ENCODE peak calls at places on chromosomes 7 and 10, in five cellular contexts. N, C, T, H and I are unnamed samples. For H3F3A, the result is how much of the 10 kb centered on the place peaks cover.

GRCh38 chr7:132083126-132084123 is 492.8 kb downstream of the PLXNA4 start:
- DNase-seq in N (no peak), C (no peak), T (no peak), H (no peak), I (no peak)

GRCh38 chr7:127798023-127798422 is 146.0 kb downstream of the SND1 start:
- DNase-seq in N (no peak), C (no peak), T (no peak), H (no peak), I (peak)

GRCh38 chr7:39733881-39734571 is 110.7 kb downstream of the RALA start:
- DNase-seq in N (no peak), C (peak), T (no peak), H (peak), I (peak)

GRCh38 chr7:134367956-134368749 is 51.4 kb upstream of the SLC35B4 start:
- DNase-seq in N (no peak), C (peak), T (no peak), H (no peak), I (peak)

GRCh38 chr10:79434223-79434687 is 11.2 kb downstream of the ZCCHC24 start:
- DNase-seq in N (no peak), C (peak), T (no peak), H (no peak), I (peak)

GRCh38 chr10:103284170-103284569 is 7.2 kb downstream of the INA start:
- DNase-seq in N (no peak), C (peak), T (no peak), H (no peak), I (peak)

GRCh38 chr10:100403734-100404133 is 56.7 kb downstream of the SCD start:
- DNase-seq in N (no peak), C (no peak), T (no peak), H (no peak), I (no peak)

GRCh38 chr7:147570390-147570789 is 1020.2 kb upstream of the C7orf33 start:
- DNase-seq in N (no peak), C (peak), T (no peak), H (no peak), I (no peak)

GRCh38 chr7:107463139-107464078 is 6.4 kb upstream of the GPR22 start:
- DNase-seq in N (peak), C (peak), T (peak), H (peak), I (peak)

GRCh38 chr7:43815373-43815772 is 53.9 kb downstream of the MRPS24 start:
- DNase-seq in N (no peak), C (no peak), T (no peak), H (no peak), I (no peak)

GRCh38 chr10:34748357-34748756 is 66.7 kb downstream of the PARD3 start:
- DNase-seq in N (no peak), C (no peak), T (no peak), H (no peak), I (no peak)

GRCh38 chr10:121838149-121838548 is 89.7 kb downstream of the ATE1 start:
- DNase-seq in N (no peak), C (no peak), T (no peak), H (no peak), I (no peak)

GRCh38 chr10:70890917-70891431 is 2.6 kb upstream of the PCBD1 start:
- DNase-seq in N (peak), C (no peak), T (no peak), H (no peak), I (peak)

GRCh38 chr10:75408911-75409885 is 7.6 kb upstream of the ZNF503 start:
- DNase-seq in N (peak), C (peak), T (peak), H (peak), I (peak)

GRCh38 chr7:36128448-36129047 is 24.5 kb upstream of the EEPD1 start:
- DNase-seq in N (peak), C (peak), T (no peak), H (peak), I (peak)

GRCh38 chr10:121337356-121337936 is 260.8 kb downstream of the FGFR2 start:
- DNase-seq in N (no peak), C (no peak), T (no peak), H (no peak), I (no peak)

GRCh38 chr10:4062072-4062471 is 277.1 kb upstream of the KLF6 start:
- DNase-seq in N (no peak), C (peak), T (no peak), H (no peak), I (peak)

GRCh38 chr10:113626809-113627370 is 37.0 kb downstream of the NRAP start:
- DNase-seq in N (no peak), C (no peak), T (no peak), H (no peak), I (peak)

GRCh38 chr7:85021090-85021704 is 165.7 kb downstream of the SEMA3D start:
- DNase-seq in N (no peak), C (peak), T (no peak), H (no peak), I (peak)

GRCh38 chr7:137404918-137405317 is 61.4 kb upstream of the PTN start:
- DNase-seq in N (no peak), C (no peak), T (no peak), H (no peak), I (peak)

GRCh38 chr10:90199098-90199497 is 497.7 kb downstream of the KIF20B start:
- DNase-seq in N (no peak), C (no peak), T (no peak), H (no peak), I (no peak)

GRCh38 chr10:29922226-29922625 is 137.2 kb downstream of the JCAD start:
- DNase-seq in N (no peak), C (no peak), T (no peak), H (no peak), I (no peak)

GRCh38 chr10:91034042-91034441 is 113.2 kb upstream of the ANKRD1 start:
- DNase-seq in N (peak), C (no peak), T (no peak), H (no peak), I (no peak)

DNA sequence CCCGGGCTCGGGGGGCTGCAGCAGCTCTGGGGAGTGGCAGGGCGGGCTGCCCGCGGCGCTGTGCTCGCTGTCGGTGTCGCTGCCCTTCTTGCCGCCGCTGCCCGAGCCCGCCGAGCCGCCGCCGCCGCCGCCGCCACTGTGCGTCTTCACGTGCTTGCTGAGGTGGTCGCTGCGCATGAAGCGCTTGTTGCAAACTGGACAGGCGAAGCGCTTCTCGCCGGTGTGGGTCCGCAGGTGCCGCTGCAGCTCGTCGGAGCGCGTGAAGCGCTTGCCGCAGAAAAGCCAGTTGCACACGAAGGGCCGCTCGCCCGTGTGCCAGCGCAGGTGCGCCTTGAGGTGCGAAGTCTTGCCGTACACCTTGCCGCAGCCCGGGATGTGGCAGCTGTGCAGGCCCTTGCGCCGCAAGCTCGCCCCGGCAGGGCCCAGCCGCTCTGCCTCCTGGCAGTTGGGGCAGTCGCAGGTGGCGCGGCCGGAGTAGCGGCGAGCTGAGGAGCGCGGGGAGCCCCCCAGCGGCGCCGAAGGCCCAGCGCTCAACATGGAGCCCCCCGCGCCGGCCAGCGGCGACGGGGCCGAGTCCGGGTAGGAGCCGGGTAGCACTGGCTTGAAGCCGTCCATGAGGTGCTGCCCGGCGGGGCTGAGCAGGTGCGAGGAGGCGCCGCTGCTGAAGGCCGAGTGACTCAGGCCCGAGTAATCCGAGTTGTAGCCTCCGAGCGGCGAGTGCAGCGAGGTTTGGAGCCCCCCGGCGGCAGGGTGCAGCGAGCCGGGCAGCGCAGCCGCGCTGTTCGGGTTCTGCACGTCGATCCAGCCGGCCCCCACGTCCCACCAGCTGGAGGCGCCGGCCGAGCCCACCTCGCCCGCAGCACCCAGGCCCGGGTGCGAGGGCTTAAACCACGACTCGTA is 2.1 kb downstream of the SP8 start:
- DNase-seq in N (peak), C (peak), T (no peak), H (no peak), I (peak)
- H3F3A ChIP-seq in N (under half), C (under half), T (under half), H (under half), I (under half)

DNA sequence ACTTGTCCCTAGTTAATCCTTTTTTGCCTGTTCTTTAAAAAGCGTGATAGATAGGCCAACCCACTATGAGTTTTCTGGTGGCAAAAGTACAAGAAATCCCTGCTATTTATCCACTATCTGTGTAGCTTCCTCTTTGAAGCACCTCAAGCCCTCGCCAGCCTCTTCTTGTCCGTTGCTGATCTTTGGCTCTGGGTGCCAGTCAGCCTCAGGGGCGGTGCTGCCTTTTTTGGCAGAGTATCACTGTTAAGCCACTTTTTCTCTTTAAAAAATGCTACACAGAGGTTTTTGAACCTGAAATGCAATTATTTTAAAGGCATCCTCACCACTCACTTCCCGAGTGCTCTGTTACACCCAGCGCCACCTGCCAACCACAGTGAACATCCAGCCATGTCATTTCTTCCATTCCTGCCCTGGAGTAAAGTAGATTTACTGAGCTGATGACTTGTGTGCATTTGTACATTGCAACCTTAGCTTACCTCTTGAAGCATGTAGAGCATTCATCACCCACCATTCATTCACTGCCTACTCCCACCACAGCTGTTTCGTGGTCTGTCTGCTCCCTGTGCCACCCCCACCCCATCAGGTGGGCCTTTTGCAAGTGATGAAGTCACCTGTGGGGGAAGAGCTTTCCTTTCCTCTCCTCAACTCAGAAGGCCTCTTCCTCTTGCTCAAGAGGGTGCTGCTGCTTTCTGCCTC is 414.2 kb upstream of the GALNT17 start:
- DNase-seq in N (no peak), C (no peak), T (no peak), H (no peak), I (no peak)
- H3F3A ChIP-seq in N (under half), C (under half), T (under half), H (under half), I (under half)

GRCh38 chr7:74228951-74229900 is 19.4 kb downstream of the LAT2 start:
- DNase-seq in N (no peak), C (no peak), T (no peak), H (no peak), I (no peak)
- H3F3A ChIP-seq in N (under half), C (under half), T (under half), H (under half), I (under half)

GRCh38 chr7:90719159-90719558 is 123.0 kb downstream of the CDK14 start:
- DNase-seq in N (no peak), C (no peak), T (no peak), H (no peak), I (no peak)

GRCh38 chr7:90717286-90718060 is 121.4 kb downstream of the CDK14 start:
- DNase-seq in N (no peak), C (no peak), T (no peak), H (no peak), I (peak)

GRCh38 chr7:90710466-90710850 is 114.3 kb downstream of the CDK14 start:
- DNase-seq in N (no peak), C (no peak), T (peak), H (no peak), I (no peak)

GRCh38 chr7:90713628-90714027 is 117.5 kb downstream of the CDK14 start:
- DNase-seq in N (no peak), C (no peak), T (no peak), H (no peak), I (no peak)

GRCh38 chr7:90715067-90715466 is 118.9 kb downstream of the CDK14 start:
- DNase-seq in N (no peak), C (no peak), T (peak), H (no peak), I (no peak)
- H3F3A ChIP-seq in N (under half), C (under half), T (under half), H (under half), I (under half)

GRCh38 chr10:86409183-86409582 is 42.6 kb upstream of the GRID1 start:
- DNase-seq in N (no peak), C (no peak), T (no peak), H (no peak), I (no peak)
- H3F3A ChIP-seq in N (under half), C (under half), T (under half), H (under half), I (under half)

DNA sequence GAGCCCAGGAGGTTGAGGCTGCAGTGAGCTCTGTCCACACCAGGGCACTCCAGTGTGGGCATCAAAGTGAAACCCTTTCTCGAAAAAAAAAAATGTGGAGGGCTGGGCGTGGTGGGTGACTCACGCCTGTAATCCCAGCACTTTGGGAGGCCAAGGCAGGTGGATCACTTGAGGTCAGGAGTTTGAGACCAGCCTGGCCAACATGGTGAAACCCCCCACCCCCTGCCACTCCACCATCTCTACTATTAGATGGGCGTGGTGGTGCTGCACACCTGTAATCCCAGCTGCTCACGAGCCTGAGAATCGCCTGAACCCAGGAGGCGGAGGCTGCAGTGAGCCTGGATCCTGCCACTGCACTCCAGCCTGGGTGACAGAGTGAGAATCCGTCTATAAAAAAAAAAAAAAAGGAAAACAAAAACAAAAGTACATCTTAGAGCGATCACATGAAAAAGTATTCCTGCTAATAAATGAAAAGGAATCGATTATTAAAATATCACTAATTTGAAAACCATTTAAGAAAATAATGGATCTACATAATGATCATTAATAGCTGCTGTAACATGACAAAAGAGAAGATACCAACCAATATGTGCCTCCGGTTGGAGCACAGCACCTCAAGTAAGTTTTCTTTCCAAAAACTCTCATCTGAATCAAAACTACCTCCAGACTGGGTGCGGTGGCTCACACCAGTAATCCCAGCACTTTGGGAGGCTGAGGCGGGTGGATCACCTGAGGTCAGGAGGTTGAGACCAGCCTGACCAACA is 4.9 kb downstream of the HNRNPF start:
- DNase-seq in N (no peak), C (peak), T (peak), H (peak), I (peak)
- H3F3A ChIP-seq in N (under half), C (under half), T (half or more), H (half or more), I (under half)

DNA sequence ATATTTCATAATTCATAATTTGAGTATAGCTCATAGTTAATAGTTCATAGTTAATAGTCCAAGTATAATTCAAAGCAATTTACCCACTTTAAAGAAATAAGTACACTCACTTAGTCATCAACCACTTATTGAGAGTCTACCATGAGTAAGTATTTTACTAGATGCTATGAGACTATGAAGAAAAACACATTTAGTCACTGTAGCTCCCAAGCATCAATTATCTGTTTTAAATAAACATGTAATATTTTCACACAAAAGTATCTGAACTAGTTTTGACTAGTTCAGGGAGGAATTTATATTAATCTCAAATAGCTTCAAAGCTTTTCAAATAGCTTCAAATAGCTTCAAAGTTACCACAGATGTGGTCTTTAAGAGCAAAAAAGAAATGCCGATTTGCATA is 119.2 kb downstream of the ANK3 start:
- DNase-seq in N (no peak), C (peak), T (no peak), H (no peak), I (peak)
- H3F3A ChIP-seq in N (under half), C (under half), T (under half), H (under half), I (under half)

GRCh38 chr7:150402671-150403321 is 23.7 kb downstream of the ZNF775 start:
- DNase-seq in N (no peak), C (no peak), T (no peak), H (no peak), I (no peak)

GRCh38 chr7:150403376-150404171 is 24.4 kb downstream of the ZNF775 start:
- DNase-seq in N (no peak), C (no peak), T (no peak), H (no peak), I (no peak)

GRCh38 chr7:150401424-150401790 is 22.3 kb downstream of the ZNF775 start:
- DNase-seq in N (no peak), C (no peak), T (no peak), H (no peak), I (no peak)

GRCh38 chr7:150400779-150401423 is 21.8 kb downstream of the ZNF775 start:
- DNase-seq in N (no peak), C (no peak), T (no peak), H (no peak), I (no peak)

GRCh38 chr7:150401861-150402631 is 22.9 kb downstream of the ZNF775 start:
- DNase-seq in N (no peak), C (no peak), T (no peak), H (no peak), I (no peak)
- H3F3A ChIP-seq in N (under half), C (under half), T (under half), H (under half), I (under half)